ENCODE peak calls at places on chromosomes 16 and 17, in nine cellular contexts. T, E, I, B, Q, R, H, M and J are unnamed samples.

GRCh38 chr17:27569884-27570577 is 61.0 kb upstream of the LGALS9 start:
- DNase-seq in B (no peak), T (no peak), I (no peak), R (no peak), H (no peak), M (no peak), E (no peak), Q (no peak), J (no peak)

GRCh38 chr16:50740747-50741146 is 1.1 kb upstream of the CYLD start:
- DNase-seq in R (no peak), E (peak), B (no peak), I (no peak), H (peak), M (no peak), T (no peak), Q (no peak), J (no peak)

GRCh38 chr17:48593840-48594411 is 347 bp upstream of the HOXB5 start:
- DNase-seq in H (peak), M (peak), B (peak), E (peak), T (peak), Q (peak), I (peak), R (no peak), J (no peak)

GRCh38 chr17:60526726-60527125 is 684 bp upstream of the APPBP2 start:
- DNase-seq in E (peak), R (no peak), Q (no peak), H (peak), B (no peak), I (no peak), M (no peak), T (no peak), J (no peak)

GRCh38 chr16:28264656-28265055 is 27.7 kb upstream of the SBK1 start:
- DNase-seq in T (no peak), B (no peak), E (peak), H (peak), R (no peak), M (no peak), I (no peak), Q (no peak), J (peak)

GRCh38 chr17:13920413-13920812 is 148.9 kb upstream of the COX10 start:
- DNase-seq in M (no peak), H (no peak), B (no peak), I (no peak), E (no peak), Q (no peak), T (no peak), R (no peak), J (no peak)

GRCh38 chr16:85174871-85175723 is 62.8 kb upstream of the CIBAR2 start:
- DNase-seq in M (no peak), B (peak), Q (no peak), H (peak), E (peak), I (no peak), T (no peak), R (no peak), J (no peak)

GRCh38 chr16:76837872-76838271 is 353.1 kb upstream of the MON1B start:
- DNase-seq in I (no peak), E (no peak), H (no peak), B (no peak), M (no peak), Q (no peak), T (no peak), R (no peak), J (no peak)

GRCh38 chr17:63279498-63280230 is 166.4 kb downstream of the CYB561 start:
- DNase-seq in I (no peak), M (no peak), T (no peak), R (no peak), B (no peak), H (peak), Q (no peak), E (peak), J (no peak)

GRCh38 chr16:1335996-1336395 is 2.6 kb downstream of the BAIAP3 start:
- DNase-seq in H (no peak), Q (no peak), I (no peak), M (no peak), B (no peak), R (no peak), E (no peak), T (peak), J (no peak)

GRCh38 chr17:3534881-3535252 is 22.7 kb downstream of the TRPV3 start:
- DNase-seq in H (peak), M (no peak), Q (no peak), T (peak), E (peak), B (peak), R (no peak), I (no peak), J (no peak)

GRCh38 chr17:75783069-75783783 is 1.4 kb upstream of the UNK start:
- DNase-seq in B (no peak), R (no peak), M (no peak), Q (no peak), T (no peak), I (no peak), E (peak), H (peak), J (no peak)

GRCh38 chr16:66695935-66696668 is 441 bp downstream of the CMTM4 start:
- DNase-seq in M (no peak), I (peak), T (peak), B (peak), H (no peak), Q (peak), R (no peak), E (no peak), J (peak)

GRCh38 chr16:59733321-59733720 is 999.2 kb upstream of the GOT2 start:
- DNase-seq in E (no peak), M (no peak), H (no peak), R (no peak), Q (no peak), I (no peak), T (no peak), B (no peak), J (no peak)

GRCh38 chr17:48375356-48375755 is 54.7 kb downstream of the SKAP1 start:
- DNase-seq in Q (no peak), E (peak), R (no peak), B (no peak), I (no peak), M (no peak), H (peak), T (no peak), J (no peak)

GRCh38 chr17:47239663-47240374 is 13.8 kb upstream of the ITGB3 start:
- DNase-seq in B (peak), H (peak), E (peak), R (peak), M (peak), I (no peak), T (no peak), Q (no peak), J (no peak)

GRCh38 chr17:66661411-66661843 is 173.5 kb upstream of the CACNG5 start:
- DNase-seq in T (no peak), I (no peak), E (peak), M (no peak), Q (no peak), B (no peak), R (peak), H (peak), J (no peak)

GRCh38 chr16:4090476-4090875 is 25.8 kb downstream of the ADCY9 start:
- DNase-seq in Q (no peak), H (no peak), R (no peak), I (no peak), B (peak), M (no peak), T (no peak), E (no peak), J (no peak)

GRCh38 chr17:13346996-13347762 is 254.6 kb downstream of the HS3ST3A1 start:
- DNase-seq in E (peak), T (no peak), Q (no peak), I (no peak), M (peak), H (peak), B (no peak), R (no peak), J (no peak)

GRCh38 chr16:53372942-53373871 is 61.1 kb upstream of the RBL2 start:
- DNase-seq in M (no peak), Q (peak), H (no peak), B (peak), R (no peak), E (no peak), T (no peak), I (peak), J (peak)

GRCh38 chr16:50724237-50724747 is 17.6 kb upstream of the CYLD start:
- DNase-seq in R (no peak), H (peak), B (no peak), E (no peak), I (no peak), T (no peak), Q (no peak), M (no peak), J (no peak)

GRCh38 chr16:13633381-13633861 is 286.5 kb upstream of the ERCC4 start:
- DNase-seq in I (no peak), E (no peak), R (no peak), H (no peak), M (no peak), Q (no peak), B (no peak), T (no peak), J (no peak)

GRCh38 chr17:67746704-67747571 is 29.2 kb downstream of the NOL11 start:
- DNase-seq in M (no peak), T (no peak), H (no peak), Q (no peak), E (no peak), I (no peak), R (no peak), B (no peak), J (no peak)

DNA sequence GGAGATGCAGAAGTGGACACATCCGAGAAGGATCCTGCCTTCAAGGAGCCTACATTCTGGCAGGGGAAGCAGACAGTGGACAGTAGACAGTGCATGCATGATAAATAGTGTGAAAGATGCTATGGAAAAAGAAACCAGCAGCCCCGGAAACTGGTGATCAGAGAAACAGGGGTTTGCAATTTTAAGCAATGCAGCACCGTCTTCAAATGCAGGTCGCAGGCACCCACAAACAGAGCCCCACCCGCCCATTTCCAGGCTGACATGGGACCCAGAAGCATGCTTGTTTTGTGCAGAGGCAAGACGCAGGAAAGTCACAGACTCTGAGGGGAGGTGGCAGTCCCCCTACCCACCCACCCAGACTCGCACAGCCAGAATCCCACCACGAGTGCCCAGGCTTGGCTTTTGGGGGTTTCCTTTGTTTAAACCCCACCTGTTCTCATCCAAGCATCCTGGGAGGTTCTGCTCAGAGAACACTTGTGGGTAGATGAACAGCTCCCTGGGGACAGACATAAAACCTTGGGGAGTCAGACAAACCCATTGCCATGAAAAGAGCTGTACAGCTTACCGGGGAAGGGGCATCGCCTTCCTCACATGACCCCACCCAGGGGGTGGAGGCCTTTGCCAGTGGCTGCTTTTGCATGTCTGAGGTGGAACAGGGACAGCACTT is 114.3 kb downstream of the MGAT5B start:
- DNase-seq in H (no peak), I (no peak), Q (no peak), T (no peak), M (no peak), R (no peak), E (no peak), B (no peak), J (no peak)
- H3K4me3 ChIP-seq in H (no peak), I (no peak), Q (no peak), T (no peak), M (no peak), R (no peak), E (no peak), B (no peak), J (no peak)

DNA sequence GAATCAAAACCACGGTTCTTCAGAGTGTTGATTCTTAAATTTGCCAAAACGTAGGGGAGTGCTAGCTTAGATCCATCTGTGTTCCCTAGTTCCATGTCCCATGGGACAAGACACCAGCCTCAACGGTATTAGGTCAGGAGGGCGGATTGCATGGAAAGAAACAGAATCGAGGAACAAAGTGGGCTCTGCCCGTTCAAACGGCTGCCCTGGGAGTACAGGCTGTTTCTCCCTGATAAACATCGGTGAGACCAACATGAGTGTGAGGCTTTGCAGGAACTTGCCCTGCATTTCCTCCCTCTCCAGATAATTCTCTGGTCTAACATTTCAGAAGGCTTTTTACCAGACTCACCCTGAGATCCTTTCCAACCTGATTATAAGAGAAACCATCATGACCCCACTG is 82.2 kb downstream of the MRM3 start:
- DNase-seq in H (no peak), T (no peak), I (no peak), E (no peak), B (no peak), M (no peak), R (no peak), Q (no peak), J (no peak)
- H3K4me3 ChIP-seq in H (no peak), T (no peak), I (no peak), E (no peak), B (no peak), M (no peak), R (no peak), Q (no peak), J (no peak)

DNA sequence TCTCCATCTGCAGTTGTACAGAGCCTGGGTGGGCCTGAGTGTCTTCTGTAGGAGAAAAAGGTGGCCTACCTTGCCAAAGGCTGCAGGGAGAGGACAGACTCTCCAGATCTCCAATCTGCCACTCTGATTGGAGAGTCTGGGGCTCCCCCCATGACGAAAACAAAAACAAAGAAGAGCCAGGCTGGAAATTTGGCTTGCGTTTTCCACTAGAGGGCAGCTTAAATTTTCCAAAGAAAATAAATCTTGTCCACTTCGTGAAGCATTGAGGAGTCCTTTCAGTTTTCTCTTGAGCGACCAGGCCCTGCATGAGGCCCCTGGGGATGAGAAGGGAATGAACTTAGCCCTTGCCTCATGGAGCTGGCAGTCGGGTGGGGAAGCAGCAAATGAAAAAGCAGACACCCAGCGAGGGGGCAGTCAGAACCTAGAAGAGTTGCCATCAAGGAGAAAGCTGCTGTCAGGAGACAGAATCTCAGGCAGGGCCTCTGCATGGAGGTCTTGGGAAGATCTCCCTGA is 8.2 kb upstream of the SHCBP1 start:
- DNase-seq in B (peak), I (no peak), R (no peak), H (peak), T (peak), Q (no peak), E (peak), M (peak), J (no peak)
- H3K4me3 ChIP-seq in B (no peak), I (no peak), R (no peak), H (peak), T (no peak), Q (no peak), E (no peak), M (peak), J (no peak)

GRCh38 chr17:50559674-50560184 is 786 bp upstream of the CACNA1G start:
- DNase-seq in T (peak), M (peak), I (no peak), H (peak), R (no peak), B (peak), E (peak), Q (no peak), J (no peak)
- H3K4me3 ChIP-seq in T (peak), M (peak), I (peak), H (peak), R (peak), B (peak), E (peak), Q (peak), J (no peak)

GRCh38 chr17:44826123-44826790 is 3.8 kb downstream of the GJC1 start:
- DNase-seq in R (no peak), M (no peak), E (peak), T (no peak), H (peak), B (no peak), Q (peak), I (no peak), J (no peak)
- H3K4me3 ChIP-seq in R (peak), M (no peak), E (no peak), T (no peak), H (no peak), B (no peak), Q (no peak), I (no peak), J (no peak)

GRCh38 chr17:64411999-64412771 is 21.5 kb upstream of the PECAM1 start:
- DNase-seq in M (no peak), E (peak), T (peak), H (peak), B (peak), Q (peak), I (peak), R (no peak), J (no peak)
- H3K4me3 ChIP-seq in M (no peak), E (no peak), T (peak), H (no peak), B (peak), Q (peak), I (peak), R (no peak), J (no peak)

DNA sequence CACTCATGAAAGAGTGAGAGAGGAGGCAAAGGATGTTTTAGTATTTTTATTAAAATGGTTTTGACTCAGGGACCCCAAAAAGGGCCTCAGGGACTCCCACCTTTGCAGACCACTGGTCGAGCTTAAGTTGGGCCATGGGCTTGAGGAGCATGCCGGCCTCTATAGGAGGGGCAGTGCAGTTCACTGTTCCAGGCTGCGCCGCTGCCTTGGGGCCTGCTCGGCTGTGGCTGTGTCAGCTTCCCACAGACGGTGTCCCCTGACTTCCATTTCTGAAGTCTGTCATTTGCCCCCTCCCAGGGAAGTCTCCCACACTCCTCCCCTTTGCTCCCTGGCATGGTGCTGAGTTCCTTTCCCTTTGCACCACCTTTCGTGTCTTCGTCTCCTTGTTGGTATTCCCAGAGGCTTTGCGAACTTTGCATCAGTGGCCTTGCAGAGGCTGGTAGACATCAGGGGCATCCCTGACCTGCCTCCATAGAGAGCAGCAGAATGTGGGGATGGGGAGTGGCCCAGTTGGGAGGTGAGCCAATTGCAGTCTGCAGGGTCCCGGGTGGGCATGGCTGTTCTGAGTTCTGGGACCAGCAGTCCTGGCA is 17.1 kb downstream of the MPRIP start:
- DNase-seq in I (no peak), E (no peak), M (no peak), H (no peak), T (no peak), R (no peak), Q (peak), B (no peak), J (no peak)
- H3K4me3 ChIP-seq in I (no peak), E (no peak), M (no peak), H (no peak), T (no peak), R (no peak), Q (no peak), B (no peak), J (no peak)